ENCODE peak calls at places on chromosomes 2 and 18, in five cellular contexts. K is IMR-90, G is H1, D is neuronal stem cell, R is mesenchymal stem cell. V is an unnamed sample.

GRCh38 chr2:143161982-143162837 is 33.0 kb downstream of the ARHGAP15 start:
- DNase-seq in R (peak; percentile 51), K (peak; percentile 58), G (no peak), D (peak; percentile 27), V (peak; percentile 72)

GRCh38 chr2:144550916-144551315 is 31.0 kb upstream of the ZEB2 start:
- DNase-seq in D (no peak), R (no peak), G (no peak), K (peak; percentile 36), V (no peak)

GRCh38 chr2:21854938-21855337 is 731.2 kb downstream of the TDRD15 start:
- DNase-seq in D (no peak), R (no peak), G (no peak), K (no peak), V (no peak)

GRCh38 chr2:106561356-106561755 is 74.2 kb downstream of the CD8B2 start:
- DNase-seq in G (no peak), R (no peak), K (no peak), D (no peak), V (no peak)

GRCh38 chr2:5686068-5686467 is 6.1 kb upstream of the SOX11 start:
- DNase-seq in G (no peak), R (no peak), D (no peak), K (no peak), V (no peak)

GRCh38 chr2:172096661-172097547 is 5.8 kb downstream of the DLX2 start:
- DNase-seq in G (peak; percentile 66), K (peak; percentile 39), D (peak; percentile 33), R (peak; percentile 73), V (peak; percentile 73)

GRCh38 chr18:7572837-7573236 is 5.7 kb downstream of the PTPRM start:
- DNase-seq in D (no peak), G (no peak), K (peak; percentile 34), R (peak; percentile 46), V (no peak)

GRCh38 chr2:220341014-220341413 is 713.6 kb downstream of the SLC4A3 start:
- DNase-seq in R (no peak), D (no peak), G (no peak), K (peak; percentile 3), V (no peak)

GRCh38 chr18:45255142-45255890 is 360.0 kb upstream of the SLC14A2 start:
- DNase-seq in G (no peak), K (peak; percentile 92), D (no peak), R (peak; percentile 89), V (peak; percentile 25)

GRCh38 chr2:62489162-62489561 is 16.8 kb downstream of the TMEM17 start:
- DNase-seq in K (peak; percentile 74), G (no peak), R (no peak), D (no peak), V (no peak)

GRCh38 chr2:216292886-216293291 is 79.4 kb downstream of the MARCHF4 start:
- DNase-seq in G (no peak), K (no peak), R (no peak), D (no peak), V (peak; percentile 91)

GRCh38 chr2:15569658-15570615 is 8.8 kb upstream of the NBAS start:
- DNase-seq in G (no peak), R (no peak), D (peak; percentile 24), K (no peak), V (no peak)

GRCh38 chr18:45974088-45974536 is 7.0 kb upstream of the EPG5 start:
- DNase-seq in D (peak; percentile 41), K (peak; percentile 86), R (peak; percentile 75), G (no peak), V (peak; percentile 70)

GRCh38 chr2:230950833-230951339 is 25.8 kb upstream of the GPR55 start:
- DNase-seq in R (no peak), K (no peak), G (no peak), D (no peak), V (no peak)
- H2BK15ac ChIP-seq in R (no peak overlapping the region), K (no peak overlapping the region), G (no peak overlapping the region), D (no peak overlapping the region), V (no peak overlapping the region)

GRCh38 chr18:59268127-59268721 is 5.0 kb downstream of the RAX start:
- DNase-seq in K (no peak), D (no peak), G (no peak), R (no peak), V (no peak)
- H3K4me3 ChIP-seq in K (no peak overlapping the region), D (peak overlapping the region; percentile 38), G (peak overlapping the region; percentile 51), R (peak overlapping the region; percentile 29), V (peak overlapping the region; percentile 17)

GRCh38 chr2:84888401-84889276 is 7.8 kb upstream of the TRABD2A start:
- DNase-seq in R (peak; percentile 87), K (peak; percentile 83), G (peak; percentile 31), D (no peak), V (no peak)
- H2BK15ac ChIP-seq in R (no peak overlapping the region), K (peak overlapping the region; percentile 100), G (no peak overlapping the region), D (no peak overlapping the region), V (no peak overlapping the region)

GRCh38 chr2:110735366-110735765 is 3.0 kb downstream of the ACOXL start:
- DNase-seq in K (no peak), D (no peak), R (peak; percentile 23), G (no peak), V (no peak)

GRCh38 chr2:110731064-110731463 is 1.3 kb upstream of the ACOXL start:
- DNase-seq in D (no peak), K (no peak), R (no peak), G (no peak), V (no peak)

GRCh38 chr2:110729106-110729505 is 3.3 kb upstream of the ACOXL start:
- DNase-seq in K (no peak), R (no peak), D (no peak), G (no peak), V (peak; percentile 51)

GRCh38 chr2:110727923-110728322 is 4.5 kb upstream of the ACOXL start:
- DNase-seq in K (no peak), G (no peak), R (no peak), D (no peak), V (no peak)

GRCh38 chr2:110732422-110733413 is at the start of gene ACOXL:
- DNase-seq in K (no peak), R (no peak), G (peak; percentile 89), D (no peak), V (peak; percentile 78)
- H3K4me3 ChIP-seq in K (no peak within 1 kb of the TSS), R (no peak within 1 kb of the TSS), G (peak within 1 kb of the TSS; percentile 78), D (no peak within 1 kb of the TSS), V (peak within 1 kb of the TSS; percentile 45)

GRCh38 chr2:218138047-218138446 is 12.2 kb downstream of the CXCR2 start:
- DNase-seq in D (no peak), K (no peak), R (no peak), G (no peak), V (no peak)

DNA sequence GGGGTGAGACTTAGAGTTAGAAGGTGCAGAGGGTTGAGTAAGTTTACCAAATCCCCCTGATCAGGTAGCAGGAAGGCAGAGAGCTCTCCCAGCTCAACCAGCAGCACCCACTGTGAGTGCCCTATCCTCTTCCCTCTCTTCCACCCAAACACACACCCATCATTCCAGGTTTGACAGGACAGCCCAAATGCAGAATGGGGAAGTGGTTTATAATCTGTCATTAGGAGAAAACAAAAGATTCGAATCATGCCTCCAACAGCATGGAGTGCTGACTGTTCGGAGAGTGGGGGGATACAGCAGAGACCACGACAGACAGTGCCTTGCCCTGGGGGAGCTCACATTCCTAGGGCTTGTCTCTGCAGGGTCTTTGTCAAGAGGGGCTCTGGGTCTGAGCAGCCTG is 11.7 kb downstream of the CXCR2 start:
- DNase-seq in D (no peak), K (no peak), R (no peak), G (no peak), V (no peak)
- H2BK15ac ChIP-seq in D (no peak overlapping the region), K (no peak overlapping the region), R (no peak overlapping the region), G (no peak overlapping the region), V (no peak overlapping the region)

GRCh38 chr2:82501217-82501616 is 1957.9 kb downstream of the SUCLG1 start:
- DNase-seq in G (no peak), D (no peak), K (no peak), R (no peak), V (no peak)
- H3K4me3 ChIP-seq in G (no peak overlapping the region), D (no peak overlapping the region), K (no peak overlapping the region), R (no peak overlapping the region), V (no peak overlapping the region)

V was measured in mesendoderm.